ENCODE peak calls at places on chromosomes 1 and 21, in seven cellular contexts. G is H1; Y is AG04449; Q is left ventricle myocardium inferior; L is mesothelial cell of epicardium; J is stimulated activated CD4-positive, alpha-beta T cell treated with anti-CD3 and anti-CD28 coated beads, Interleukin-12 subunit alpha, Interleukin-12 subunit beta, amount 100 ng/mL, for 4 hours; D is pons. M is an unnamed sample.

GRCh38 chr1:179798864-179799516 is 55.9 kb downstream of the FAM163A start:
- DNase-seq in G (no peak), Y (no peak), Q (no peak), L (no peak), J (no peak), D (no peak), M (no peak)

GRCh38 chr1:203131548-203132200 is 4.1 kb downstream of the ADORA1 start:
- DNase-seq in G (no peak), Y (no peak), Q (no peak), L (no peak), J (no peak), D (no peak), M (no peak)

GRCh38 chr1:185864889-185865288 is 130.7 kb downstream of the HMCN1 start:
- DNase-seq in G (no peak), Y (peak), Q (no peak), L (no peak), J (no peak), D (no peak), M (no peak)

GRCh38 chr1:72281144-72281543 is 1.2 kb downstream of the NEGR1 start:
- DNase-seq in G (no peak), Y (no peak), Q (no peak), L (no peak), J (no peak), D (peak), M (peak)

GRCh38 chr1:41954533-41954944 is 35.8 kb upstream of the HIVEP3 start:
- DNase-seq in G (peak), Y (no peak), Q (no peak), L (no peak), J (no peak), D (no peak), M (no peak)

GRCh38 chr21:40662889-40663288 is 184.1 kb downstream of the DSCAM start:
- DNase-seq in G (no peak), Y (no peak), Q (no peak), L (no peak), J (no peak), D (no peak), M (no peak)

GRCh38 chr1:195237161-195237889 is 1370.9 kb downstream of the KCNT2 start:
- DNase-seq in G (no peak), Y (peak), Q (no peak), L (no peak), J (no peak), D (no peak), M (no peak)

GRCh38 chr1:200290010-200290685 is 119.7 kb downstream of the ZNF281 start:
- DNase-seq in G (no peak), Y (no peak), Q (no peak), L (no peak), J (no peak), D (no peak), M (no peak)

GRCh38 chr1:214537219-214537618 is 14.2 kb downstream of the PTPN14 start:
- DNase-seq in G (no peak), Y (no peak), Q (no peak), L (no peak), J (no peak), D (no peak), M (no peak)

GRCh38 chr1:26593385-26593784 is 63.8 kb downstream of the RPS6KA1 start:
- DNase-seq in G (no peak), Y (no peak), Q (no peak), L (no peak), J (no peak), D (no peak), M (no peak)

GRCh38 chr21:17853393-17854275 is 34.5 kb upstream of the C21orf91 start:
- DNase-seq in G (no peak), Y (no peak), Q (no peak), L (no peak), J (no peak), D (peak), M (no peak)

GRCh38 chr21:32064511-32064910 is 191.7 kb downstream of the HUNK start:
- DNase-seq in G (no peak), Y (no peak), Q (no peak), L (no peak), J (no peak), D (no peak), M (no peak)

GRCh38 chr1:54952950-54953718 is 27.3 kb upstream of the TMEM61 start:
- DNase-seq in G (no peak), Y (no peak), Q (no peak), L (no peak), J (no peak), D (no peak), M (no peak)

GRCh38 chr21:35163381-35163780 is 114.3 kb upstream of the RUNX1 start:
- DNase-seq in G (no peak), Y (no peak), Q (no peak), L (no peak), J (no peak), D (no peak), M (no peak)

GRCh38 chr1:15424146-15424667 is 14.0 kb upstream of the CTRC start:
- DNase-seq in G (no peak), Y (no peak), Q (no peak), L (no peak), J (no peak), D (no peak), M (no peak)

GRCh38 chr1:156664949-156665411 is 12.2 kb downstream of the NES start:
- DNase-seq in G (no peak), Y (no peak), Q (peak), L (no peak), J (no peak), D (no peak), M (peak)

GRCh38 chr1:22416555-22417454 is 34.8 kb upstream of the ZBTB40 start:
- DNase-seq in G (peak), Y (no peak), Q (peak), L (peak), J (peak), D (peak), M (peak)

GRCh38 chr1:94526152-94526551 is 15.4 kb downstream of the F3 start:
- DNase-seq in G (no peak), Y (no peak), Q (no peak), L (no peak), J (no peak), D (no peak), M (no peak)

GRCh38 chr1:206713910-206714312 is 29.2 kb downstream of the MAPKAPK2 start:
- DNase-seq in G (no peak), Y (no peak), Q (no peak), L (no peak), J (no peak), D (no peak), M (no peak)

GRCh38 chr1:3423896-3424610 is 30.4 kb upstream of the ARHGEF16 start:
- DNase-seq in G (no peak), Y (no peak), Q (no peak), L (no peak), J (no peak), D (no peak), M (no peak)

GRCh38 chr21:30251781-30252180 is 31.0 kb downstream of the KRTAP24-1 start:
- DNase-seq in G (no peak), Y (no peak), Q (no peak), L (no peak), J (no peak), D (no peak), M (no peak)

GRCh38 chr1:42931108-42931539 is 27.5 kb downstream of the SLC2A1 start:
- DNase-seq in G (no peak), Y (no peak), Q (no peak), L (no peak), J (no peak), D (peak), M (peak)

GRCh38 chr1:10646347-10646861 is 150.0 kb downstream of the CASZ1 start:
- DNase-seq in G (no peak), Y (no peak), Q (peak), L (no peak), J (no peak), D (no peak), M (peak)

GRCh38 chr1:35810096-35810860 is 2.5 kb downstream of the AGO4 start:
- DNase-seq in G (no peak), Y (no peak), Q (no peak), L (no peak), J (no peak), D (no peak), M (no peak)

GRCh38 chr1:11158720-11159321 is 30.3 kb upstream of the ANGPTL7 start:
- DNase-seq in G (no peak), Y (peak), Q (no peak), L (no peak), J (no peak), D (no peak), M (peak)

GRCh38 chr1:55472784-55473183 is 257.6 kb upstream of the USP24 start:
- DNase-seq in G (no peak), Y (no peak), Q (no peak), L (no peak), J (no peak), D (no peak), M (no peak)

M was measured in cerebellar cortex.